ENCODE peak calls at places on chromosomes 5 and 9, in eight cellular contexts. F, J, W, Q, G, H, D and K are unnamed samples.

GRCh38 chr5:56366986-56367385 is 133.9 kb upstream of the ANKRD55 start:
- DNase-seq in D (no peak), H (no peak), F (no peak), W (no peak), G (no peak), Q (no peak), J (no peak), K (no peak)

GRCh38 chr9:94980947-94981632 is 254.6 kb downstream of the AOPEP start:
- DNase-seq in F (no peak), Q (peak), J (no peak), G (no peak), W (no peak), H (no peak), D (no peak), K (peak)

GRCh38 chr9:137296214-137297059 is 5.6 kb downstream of the NRARP start:
- DNase-seq in F (peak), J (no peak), H (no peak), W (no peak), Q (no peak), D (peak), G (peak), K (no peak)

GRCh38 chr9:104871961-104872527 is 55.9 kb downstream of the ABCA1 start:
- DNase-seq in F (no peak), W (no peak), G (no peak), H (no peak), D (no peak), J (no peak), Q (no peak), K (no peak)

GRCh38 chr9:15144567-15145174 is 162.3 kb downstream of the TTC39B start:
- DNase-seq in W (no peak), F (no peak), H (no peak), Q (peak), D (no peak), G (no peak), J (no peak), K (no peak)

GRCh38 chr5:16934669-16935068 is 1.4 kb downstream of the MYO10 start:
- DNase-seq in F (no peak), Q (no peak), D (no peak), J (no peak), G (peak), W (no peak), H (no peak), K (no peak)

GRCh38 chr9:22041792-22042191 is 32.7 kb upstream of the CDKN2B start:
- DNase-seq in G (peak), D (no peak), J (peak), W (no peak), H (peak), Q (no peak), F (no peak), K (no peak)

GRCh38 chr9:134455951-134456739 is 129.9 kb downstream of the RXRA start:
- DNase-seq in W (peak), D (peak), F (peak), H (peak), G (peak), J (no peak), Q (peak), K (peak)

GRCh38 chr5:13552361-13552760 is 392.1 kb downstream of the DNAH5 start:
- DNase-seq in D (no peak), W (no peak), J (no peak), Q (no peak), G (no peak), F (no peak), H (no peak), K (no peak)

GRCh38 chr5:108167174-108167573 is 214.7 kb downstream of the FBXL17 start:
- DNase-seq in J (no peak), Q (no peak), F (no peak), D (no peak), W (no peak), G (no peak), H (no peak), K (no peak)

GRCh38 chr5:97365918-97366317 is 182.9 kb upstream of the RIOK2 start:
- DNase-seq in D (no peak), J (no peak), Q (no peak), F (no peak), W (no peak), H (no peak), G (peak), K (no peak)

GRCh38 chr9:96496368-96497116 is 46.6 kb downstream of the HABP4 start:
- DNase-seq in F (no peak), W (no peak), G (no peak), Q (no peak), J (no peak), H (no peak), D (no peak), K (peak)

GRCh38 chr5:54663876-54664275 is 146.3 kb downstream of the SNX18 start:
- DNase-seq in D (no peak), Q (no peak), G (peak), H (peak), F (peak), J (no peak), W (no peak), K (peak)

GRCh38 chr5:4797445-4797844 is 342.7 kb upstream of the ADAMTS16 start:
- DNase-seq in Q (no peak), D (no peak), J (no peak), F (no peak), G (no peak), H (no peak), W (no peak), K (no peak)

GRCh38 chr5:124920909-124921666 is 174.6 kb upstream of the ZNF608 start:
- DNase-seq in F (no peak), J (no peak), Q (no peak), H (no peak), G (no peak), D (no peak), W (no peak), K (no peak)

GRCh38 chr5:80238778-80239679 is 16.8 kb downstream of the SERINC5 start:
- DNase-seq in Q (peak), F (peak), W (no peak), J (no peak), H (peak), G (peak), D (no peak), K (no peak)

GRCh38 chr5:160479926-160480325 is 58.3 kb downstream of the PTTG1 start:
- DNase-seq in D (no peak), F (no peak), W (no peak), J (no peak), Q (no peak), G (peak), H (no peak), K (no peak)

GRCh38 chr5:57937501-57937900 is 454.9 kb upstream of the ACTBL2 start:
- DNase-seq in J (no peak), F (no peak), W (no peak), D (no peak), Q (no peak), H (no peak), G (no peak), K (no peak)

GRCh38 chr5:109387408-109387974 is 22.3 kb downstream of the PJA2 start:
- DNase-seq in J (no peak), Q (no peak), H (no peak), W (no peak), G (no peak), F (no peak), D (no peak), K (no peak)

GRCh38 chr5:142181096-142181495 is 72.5 kb downstream of the NDFIP1 start:
- DNase-seq in W (no peak), J (peak), D (no peak), Q (no peak), F (no peak), G (no peak), H (no peak), K (no peak)

GRCh38 chr5:139232161-139232724 is 34.1 kb upstream of the SIL1 start:
- DNase-seq in D (no peak), Q (no peak), W (no peak), J (peak), H (no peak), F (no peak), G (no peak), K (no peak)

GRCh38 chr5:14959443-14960119 is 88.0 kb upstream of the ANKH start:
- DNase-seq in G (no peak), F (no peak), J (no peak), H (no peak), Q (no peak), W (no peak), D (peak), K (no peak)

GRCh38 chr5:141841376-141841775 is 36.8 kb downstream of the PCDH1 start:
- DNase-seq in G (no peak), J (no peak), W (no peak), D (no peak), H (no peak), Q (no peak), F (no peak), K (no peak)

GRCh38 chr9:121947683-121948300 is 145.3 kb downstream of the TTLL11 start:
- DNase-seq in F (no peak), H (no peak), W (no peak), Q (peak), D (no peak), J (no peak), G (no peak), K (no peak)

GRCh38 chr5:122195784-122196394 is 66.5 kb downstream of the ZNF474 start:
- DNase-seq in W (no peak), H (no peak), D (peak), F (no peak), J (no peak), Q (peak), G (peak), K (no peak)

GRCh38 chr9:4519604-4520003 is 29.3 kb downstream of the SLC1A1 start:
- DNase-seq in G (no peak), J (no peak), W (no peak), F (no peak), D (no peak), Q (no peak), H (no peak), K (no peak)

GRCh38 chr5:143229426-143229895 is 174.0 kb downstream of the NR3C1 start:
- DNase-seq in H (no peak), D (no peak), W (peak), F (no peak), J (no peak), Q (no peak), G (no peak), K (no peak)

GRCh38 chr5:102975457-102976182 is 144.3 kb downstream of the GIN1 start:
- DNase-seq in F (no peak), Q (peak), W (no peak), G (peak), D (no peak), H (no peak), J (no peak), K (no peak)

GRCh38 chr9:33785914-33786313 is 9.4 kb upstream of the PRSS3 start:
- DNase-seq in F (no peak), Q (peak), W (no peak), H (no peak), J (no peak), G (no peak), D (peak), K (no peak)

GRCh38 chr9:18947772-18948391 is 85.1 kb downstream of the SAXO1 start:
- DNase-seq in H (no peak), D (no peak), Q (no peak), W (no peak), G (no peak), F (no peak), J (no peak), K (no peak)

GRCh38 chr9:116467740-116468351 is 219.3 kb upstream of the TRIM32 start:
- DNase-seq in J (no peak), D (no peak), H (no peak), F (no peak), G (no peak), Q (no peak), W (no peak), K (no peak)

GRCh38 chr5:85814596-85814995 is 803.1 kb upstream of the COX7C start:
- DNase-seq in W (no peak), D (peak), H (no peak), G (no peak), J (peak), F (no peak), Q (peak), K (no peak)

GRCh38 chr9:82020341-82020740 is 31.8 kb downstream of the SPATA31D1 start:
- DNase-seq in F (no peak), D (no peak), Q (no peak), H (no peak), J (no peak), G (no peak), W (no peak), K (no peak)

GRCh38 chr9:26809795-26810194 is 82.8 kb downstream of the CAAP1 start:
- DNase-seq in H (no peak), W (no peak), Q (no peak), F (no peak), G (peak), J (no peak), D (peak), K (no peak)

GRCh38 chr5:74122175-74122574 is 496.2 kb downstream of the ARHGEF28 start:
- DNase-seq in H (no peak), D (no peak), F (no peak), W (no peak), J (no peak), G (no peak), Q (peak), K (no peak)

GRCh38 chr9:111728143-111728542 is 66.6 kb downstream of the SHOC1 start:
- DNase-seq in J (no peak), H (no peak), D (no peak), Q (no peak), F (no peak), W (no peak), G (no peak), K (no peak)

GRCh38 chr5:35031276-35031675 is 16.5 kb downstream of the AGXT2 start:
- DNase-seq in J (no peak), H (no peak), Q (peak), G (no peak), D (no peak), W (no peak), F (no peak), K (no peak)

GRCh38 chr5:137808503-137809135 is 54.5 kb upstream of the HNRNPA0 start:
- DNase-seq in J (no peak), F (peak), D (no peak), W (no peak), G (no peak), H (no peak), Q (peak), K (no peak)

GRCh38 chr5:132425975-132426524 is 56.5 kb downstream of the SLC22A5 start:
- DNase-seq in J (no peak), G (no peak), H (no peak), F (no peak), Q (no peak), D (no peak), W (no peak), K (no peak)
- H3K4me3 ChIP-seq in J (no peak), G (no peak), H (no peak), F (no peak), Q (no peak), D (no peak), W (peak), K (no peak)

DNA sequence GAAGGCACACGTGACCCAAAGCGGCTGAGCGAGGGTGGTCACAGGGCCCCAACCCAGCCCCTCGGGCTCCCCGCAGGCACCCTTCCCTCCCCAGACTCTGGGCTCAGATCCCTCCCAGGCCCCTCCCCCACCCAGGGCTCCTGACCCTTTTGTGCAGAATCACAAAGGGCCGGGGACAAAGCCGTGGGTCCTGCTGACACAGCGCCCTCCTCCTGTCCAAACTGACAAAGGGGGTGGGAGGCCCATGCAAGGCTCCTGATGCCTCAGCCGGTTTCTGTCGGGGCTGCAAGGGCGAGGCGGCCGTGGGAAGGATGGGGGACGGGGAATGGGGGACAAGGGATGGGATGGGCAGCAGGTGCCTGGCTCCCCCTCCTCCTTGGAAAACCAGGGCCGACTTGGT is 43.5 kb upstream of the UBAC1 start:
- DNase-seq in G (no peak), H (no peak), W (no peak), Q (no peak), F (no peak), D (no peak), J (no peak), K (no peak)
- TF ChIP-seq CTCF in G (no peak), H (no peak), W (no peak), Q (no peak), F (no peak), D (no peak), J (no peak), K (no peak)

GRCh38 chr5:150409638-150410523 is 2.8 kb downstream of the CD74 start:
- DNase-seq in Q (peak), W (peak), G (peak), D (peak), H (peak), F (peak), J (peak), K (peak)

GRCh38 chr5:150412319-150413175 is at the start of gene CD74:
- DNase-seq in G (no peak), W (peak), Q (no peak), D (no peak), H (peak), F (peak), J (peak), K (peak)

GRCh38 chr5:150410524-150411244 is 2.0 kb downstream of the CD74 start:
- DNase-seq in Q (peak), H (peak), J (peak), F (peak), D (peak), G (peak), W (peak), K (peak)

GRCh38 chr5:150411245-150411979 is 1.3 kb downstream of the CD74 start:
- DNase-seq in D (no peak), Q (no peak), W (peak), H (no peak), G (no peak), J (no peak), F (peak), K (no peak)

DNA sequence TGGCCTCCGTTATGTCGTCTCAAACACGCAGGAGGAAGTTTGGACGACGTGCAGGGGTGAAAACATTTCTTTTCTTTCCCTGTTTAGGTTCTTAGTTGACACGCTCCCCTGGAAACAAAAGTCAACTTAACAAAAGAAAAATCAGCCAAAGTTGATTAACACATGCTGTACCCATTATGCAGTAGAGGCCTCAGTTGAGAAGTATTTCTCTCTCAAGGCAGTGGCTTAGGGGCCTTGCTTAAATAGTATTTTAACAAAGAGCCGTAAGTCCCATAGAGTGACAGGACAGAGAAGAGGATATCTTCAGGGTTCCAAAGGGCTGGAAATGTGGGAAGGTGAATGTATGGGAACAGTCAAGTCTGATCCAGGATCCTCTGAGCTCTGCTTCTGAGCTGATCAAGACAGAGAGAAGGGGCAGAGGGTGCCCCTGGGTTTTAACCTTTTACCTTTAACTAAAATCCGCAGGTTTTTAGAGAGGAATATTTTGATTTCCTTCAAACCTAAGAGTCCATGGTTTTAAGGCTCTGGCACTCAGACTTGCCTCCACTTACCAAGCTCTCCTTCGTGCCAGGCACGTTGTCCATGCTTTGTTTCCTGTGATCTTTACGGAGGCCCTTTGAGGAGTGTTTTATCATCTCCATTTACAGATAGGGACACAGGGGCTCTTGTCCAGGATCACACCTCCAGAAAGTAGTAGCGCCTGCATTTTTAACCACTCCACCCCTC is 629 bp upstream of the CD74 start:
- DNase-seq in F (no peak), D (no peak), W (no peak), Q (no peak), G (no peak), H (no peak), J (no peak), K (no peak)
- H3K4me3 ChIP-seq in F (peak), D (no peak), W (peak), Q (no peak), G (no peak), H (peak), J (no peak), K (peak)

GRCh38 chr5:40165106-40165788 is 514.5 kb upstream of the PTGER4 start:
- DNase-seq in G (no peak), F (no peak), Q (no peak), J (no peak), W (no peak), D (no peak), H (no peak), K (no peak)

GRCh38 chr5:40167283-40167682 is 512.4 kb upstream of the PTGER4 start:
- DNase-seq in D (no peak), F (no peak), J (no peak), Q (no peak), W (no peak), G (no peak), H (no peak), K (no peak)

GRCh38 chr5:40160435-40160834 is 519.3 kb upstream of the PTGER4 start:
- DNase-seq in F (no peak), G (no peak), D (no peak), Q (no peak), W (no peak), J (no peak), H (no peak), K (no peak)

GRCh38 chr5:40166757-40167156 is 513.0 kb upstream of the PTGER4 start:
- DNase-seq in G (peak), Q (no peak), W (no peak), H (no peak), J (no peak), D (no peak), F (no peak), K (no peak)

DNA sequence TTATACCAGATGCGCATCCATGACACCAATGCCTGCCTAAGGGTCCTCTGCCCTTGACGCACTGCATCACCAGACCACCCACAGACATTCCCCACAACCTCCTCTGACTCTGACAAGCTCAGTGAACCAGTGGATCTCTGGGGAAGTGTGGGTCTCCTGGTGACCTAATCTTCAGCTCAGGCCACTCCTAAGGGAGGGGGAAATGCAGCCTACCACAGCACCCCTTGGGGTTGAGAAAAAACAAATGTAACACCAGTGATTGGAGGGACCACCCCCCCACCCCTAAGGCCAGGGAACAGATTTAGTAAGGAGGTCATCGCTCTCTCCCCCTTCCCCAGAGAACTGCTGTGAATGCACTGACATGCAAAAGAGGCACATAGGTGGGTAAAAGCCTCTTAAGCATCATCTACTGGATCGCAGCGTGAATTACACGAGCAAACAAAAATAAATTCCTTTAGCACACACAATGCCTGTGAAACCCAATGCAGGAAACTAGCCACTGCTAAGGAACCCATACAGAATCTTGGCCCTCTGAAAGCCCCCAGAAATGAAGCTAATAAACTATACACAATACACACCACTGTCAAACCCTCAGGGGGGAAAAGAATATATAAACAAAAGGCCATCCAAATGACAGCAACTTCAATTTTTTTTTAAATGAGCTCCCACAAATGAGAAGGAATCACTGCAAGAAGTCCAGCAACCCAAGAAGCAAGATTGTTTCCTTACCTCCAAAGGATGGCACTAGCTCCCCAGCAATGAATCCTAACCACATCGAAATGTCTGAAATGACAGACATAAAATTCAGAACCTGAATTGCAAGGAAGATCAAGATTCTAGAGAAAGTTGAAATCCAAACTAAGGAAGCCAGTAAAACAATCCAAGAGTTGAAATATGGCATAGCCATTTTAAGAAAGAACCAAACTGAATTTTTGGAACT is 513.7 kb upstream of the PTGER4 start:
- DNase-seq in G (peak), W (no peak), Q (peak), J (no peak), H (no peak), D (peak), F (no peak), K (no peak)
- TF ChIP-seq CTCF in G (no peak), W (no peak), Q (peak), J (no peak), H (no peak), D (peak), F (peak), K (no peak)